ENCODE peak calls at places on chromosomes 4 and X, in nine cellular contexts. One of them, this sample, is unnamed.

GRCh38 chr4:39410415-39410814 is 3.7 kb downstream of the KLB start:
- DNase-seq in activated T-cell treated with anti-CD3 and anti-CD28 coated beads, Interleukin-2, amount 50 U/mL, for 72 hours: no peak
- DNase-seq in NCI-H1092: no peak
- DNase-seq in non-pigmented ciliary epithelial cell: no peak
- DNase-seq in GM12865: peak; percentile 3
- DNase-seq in ureter: peak; percentile 2
- DNase-seq in NCI-H345: no peak
- DNase-seq in GM23248: peak; percentile 36
- DNase-seq in CD4-positive, alpha-beta T cell: no peak
- DNase-seq in this sample: no peak

GRCh38 chrX:11481035-11481434 is 184.7 kb downstream of the ARHGAP6 start:
- DNase-seq in GM23248: no peak
- DNase-seq in NCI-H345: no peak
- DNase-seq in NCI-H1092: no peak
- DNase-seq in non-pigmented ciliary epithelial cell: no peak
- DNase-seq in activated T-cell treated with anti-CD3 and anti-CD28 coated beads, Interleukin-2, amount 50 U/mL, for 72 hours: no peak
- DNase-seq in CD4-positive, alpha-beta T cell: no peak
- DNase-seq in ureter: no peak
- DNase-seq in GM12865: no peak
- DNase-seq in this sample: no peak

GRCh38 chr4:184471872-184472539 is 2.3 kb downstream of the IRF2 start:
- DNase-seq in activated T-cell treated with anti-CD3 and anti-CD28 coated beads, Interleukin-2, amount 50 U/mL, for 72 hours: peak; percentile 22
- DNase-seq in non-pigmented ciliary epithelial cell: no peak
- DNase-seq in NCI-H1092: no peak
- DNase-seq in GM12865: peak; percentile 85
- DNase-seq in GM23248: peak; percentile 70
- DNase-seq in CD4-positive, alpha-beta T cell: no peak
- DNase-seq in ureter: no peak
- DNase-seq in NCI-H345: peak; percentile 18
- DNase-seq in this sample: peak; percentile 71

GRCh38 chr4:153204247-153205027 is at the start of gene TRIM2:
- DNase-seq in NCI-H1092: peak; percentile 25
- DNase-seq in non-pigmented ciliary epithelial cell: peak; percentile 57
- DNase-seq in GM23248: peak; percentile 66
- DNase-seq in CD4-positive, alpha-beta T cell: no peak
- DNase-seq in activated T-cell treated with anti-CD3 and anti-CD28 coated beads, Interleukin-2, amount 50 U/mL, for 72 hours: no peak
- DNase-seq in NCI-H345: peak; percentile 0
- DNase-seq in GM12865: no peak
- DNase-seq in ureter: peak; percentile 59
- DNase-seq in this sample: peak; percentile 96

GRCh38 chr4:116070283-116070682 is 956.9 kb upstream of the NDST4 start:
- DNase-seq in GM12865: no peak
- DNase-seq in GM23248: peak; percentile 4
- DNase-seq in CD4-positive, alpha-beta T cell: no peak
- DNase-seq in NCI-H1092: no peak
- DNase-seq in non-pigmented ciliary epithelial cell: peak; percentile 5
- DNase-seq in ureter: no peak
- DNase-seq in NCI-H345: no peak
- DNase-seq in activated T-cell treated with anti-CD3 and anti-CD28 coated beads, Interleukin-2, amount 50 U/mL, for 72 hours: no peak
- DNase-seq in this sample: no peak

GRCh38 chrX:119427024-119427794 is 28.1 kb downstream of the SLC25A43 start:
- DNase-seq in non-pigmented ciliary epithelial cell: peak; percentile 15
- DNase-seq in ureter: no peak
- DNase-seq in NCI-H1092: no peak
- DNase-seq in GM23248: peak; percentile 26
- DNase-seq in CD4-positive, alpha-beta T cell: no peak
- DNase-seq in GM12865: peak; percentile 70
- DNase-seq in NCI-H345: no peak
- DNase-seq in activated T-cell treated with anti-CD3 and anti-CD28 coated beads, Interleukin-2, amount 50 U/mL, for 72 hours: no peak
- DNase-seq in this sample: no peak

GRCh38 chr4:16617416-16617815 is 281.0 kb downstream of the LDB2 start:
- DNase-seq in NCI-H345: no peak
- DNase-seq in activated T-cell treated with anti-CD3 and anti-CD28 coated beads, Interleukin-2, amount 50 U/mL, for 72 hours: no peak
- DNase-seq in NCI-H1092: no peak
- DNase-seq in non-pigmented ciliary epithelial cell: no peak
- DNase-seq in GM12865: no peak
- DNase-seq in GM23248: peak; percentile 66
- DNase-seq in ureter: no peak
- DNase-seq in CD4-positive, alpha-beta T cell: no peak
- DNase-seq in this sample: no peak

GRCh38 chrX:13876652-13877051 is 59.8 kb upstream of the GPM6B start:
- DNase-seq in ureter: no peak
- DNase-seq in NCI-H1092: no peak
- DNase-seq in GM23248: peak; percentile 40
- DNase-seq in activated T-cell treated with anti-CD3 and anti-CD28 coated beads, Interleukin-2, amount 50 U/mL, for 72 hours: no peak
- DNase-seq in NCI-H345: no peak
- DNase-seq in non-pigmented ciliary epithelial cell: peak; percentile 28
- DNase-seq in CD4-positive, alpha-beta T cell: no peak
- DNase-seq in GM12865: no peak
- DNase-seq in this sample: no peak

GRCh38 chr4:186820371-186820990 is 96.8 kb upstream of the FAT1 start:
- DNase-seq in NCI-H1092: no peak
- DNase-seq in CD4-positive, alpha-beta T cell: no peak
- DNase-seq in activated T-cell treated with anti-CD3 and anti-CD28 coated beads, Interleukin-2, amount 50 U/mL, for 72 hours: no peak
- DNase-seq in GM12865: no peak
- DNase-seq in non-pigmented ciliary epithelial cell: no peak
- DNase-seq in NCI-H345: peak; percentile 18
- DNase-seq in ureter: peak; percentile 55
- DNase-seq in GM23248: peak; percentile 42
- DNase-seq in this sample: peak; percentile 59

GRCh38 chrX:131677655-131678628 is 134.1 kb downstream of the OR13H1 start:
- DNase-seq in GM12865: peak; percentile 37
- DNase-seq in NCI-H345: peak; percentile 20
- DNase-seq in ureter: no peak
- DNase-seq in GM23248: peak; percentile 41
- DNase-seq in NCI-H1092: no peak
- DNase-seq in CD4-positive, alpha-beta T cell: peak; percentile 20
- DNase-seq in activated T-cell treated with anti-CD3 and anti-CD28 coated beads, Interleukin-2, amount 50 U/mL, for 72 hours: peak; percentile 55
- DNase-seq in non-pigmented ciliary epithelial cell: no peak
- DNase-seq in this sample: peak; percentile 8

GRCh38 chr4:55154290-55154880 is 29.0 kb upstream of the KDR start:
- DNase-seq in NCI-H1092: no peak
- DNase-seq in activated T-cell treated with anti-CD3 and anti-CD28 coated beads, Interleukin-2, amount 50 U/mL, for 72 hours: no peak
- DNase-seq in ureter: no peak
- DNase-seq in CD4-positive, alpha-beta T cell: no peak
- DNase-seq in non-pigmented ciliary epithelial cell: no peak
- DNase-seq in GM23248: no peak
- DNase-seq in NCI-H345: no peak
- DNase-seq in GM12865: no peak
- DNase-seq in this sample: no peak

GRCh38 chr4:141660880-141661279 is 24.5 kb downstream of the IL15 start:
- DNase-seq in CD4-positive, alpha-beta T cell: no peak
- DNase-seq in GM23248: peak; percentile 51
- DNase-seq in activated T-cell treated with anti-CD3 and anti-CD28 coated beads, Interleukin-2, amount 50 U/mL, for 72 hours: no peak
- DNase-seq in ureter: no peak
- DNase-seq in non-pigmented ciliary epithelial cell: no peak
- DNase-seq in NCI-H1092: no peak
- DNase-seq in GM12865: no peak
- DNase-seq in NCI-H345: no peak
- DNase-seq in this sample: no peak

GRCh38 chr4:174422893-174423256 is 99.4 kb downstream of the HPGD start:
- DNase-seq in NCI-H1092: no peak
- DNase-seq in CD4-positive, alpha-beta T cell: no peak
- DNase-seq in NCI-H345: no peak
- DNase-seq in ureter: no peak
- DNase-seq in GM23248: no peak
- DNase-seq in GM12865: no peak
- DNase-seq in non-pigmented ciliary epithelial cell: no peak
- DNase-seq in activated T-cell treated with anti-CD3 and anti-CD28 coated beads, Interleukin-2, amount 50 U/mL, for 72 hours: no peak
- DNase-seq in this sample: no peak

GRCh38 chr4:22385615-22386014 is 130.3 kb downstream of the ADGRA3 start:
- DNase-seq in CD4-positive, alpha-beta T cell: no peak
- DNase-seq in GM23248: peak; percentile 68
- DNase-seq in NCI-H1092: no peak
- DNase-seq in ureter: no peak
- DNase-seq in activated T-cell treated with anti-CD3 and anti-CD28 coated beads, Interleukin-2, amount 50 U/mL, for 72 hours: no peak
- DNase-seq in GM12865: no peak
- DNase-seq in NCI-H345: no peak
- DNase-seq in non-pigmented ciliary epithelial cell: no peak
- DNase-seq in this sample: no peak

GRCh38 chr4:76703676-76704075 is 194.3 kb downstream of the SOWAHB start:
- DNase-seq in GM12865: no peak
- DNase-seq in GM23248: peak; percentile 38
- DNase-seq in non-pigmented ciliary epithelial cell: no peak
- DNase-seq in NCI-H1092: no peak
- DNase-seq in NCI-H345: no peak
- DNase-seq in ureter: no peak
- DNase-seq in CD4-positive, alpha-beta T cell: no peak
- DNase-seq in activated T-cell treated with anti-CD3 and anti-CD28 coated beads, Interleukin-2, amount 50 U/mL, for 72 hours: no peak
- DNase-seq in this sample: no peak

GRCh38 chr4:1725521-1725920 is 4.2 kb downstream of the TACC3 start:
- DNase-seq in GM23248: no peak
- DNase-seq in ureter: no peak
- DNase-seq in CD4-positive, alpha-beta T cell: no peak
- DNase-seq in GM12865: no peak
- DNase-seq in activated T-cell treated with anti-CD3 and anti-CD28 coated beads, Interleukin-2, amount 50 U/mL, for 72 hours: no peak
- DNase-seq in NCI-H1092: no peak
- DNase-seq in non-pigmented ciliary epithelial cell: no peak
- DNase-seq in NCI-H345: no peak
- DNase-seq in this sample: no peak

GRCh38 chr4:69092980-69093568 is 3.2 kb upstream of the UGT2B7 start:
- DNase-seq in ureter: no peak
- DNase-seq in activated T-cell treated with anti-CD3 and anti-CD28 coated beads, Interleukin-2, amount 50 U/mL, for 72 hours: no peak
- DNase-seq in GM23248: no peak
- DNase-seq in NCI-H345: no peak
- DNase-seq in CD4-positive, alpha-beta T cell: no peak
- DNase-seq in NCI-H1092: no peak
- DNase-seq in GM12865: no peak
- DNase-seq in non-pigmented ciliary epithelial cell: no peak
- DNase-seq in this sample: no peak

GRCh38 chrX:264634-265455 is 16.3 kb upstream of the PLCXD1 start:
- DNase-seq in non-pigmented ciliary epithelial cell: no peak
- DNase-seq in NCI-H1092: no peak
- DNase-seq in GM12865: no peak
- DNase-seq in ureter: peak; percentile 53
- DNase-seq in activated T-cell treated with anti-CD3 and anti-CD28 coated beads, Interleukin-2, amount 50 U/mL, for 72 hours: no peak
- DNase-seq in NCI-H345: no peak
- DNase-seq in CD4-positive, alpha-beta T cell: no peak
- DNase-seq in GM23248: peak; percentile 51
- DNase-seq in this sample: no peak

GRCh38 chr4:65383589-65384305 is 286.5 kb downstream of the EPHA5 start:
- DNase-seq in ureter: no peak
- DNase-seq in CD4-positive, alpha-beta T cell: no peak
- DNase-seq in NCI-H1092: no peak
- DNase-seq in activated T-cell treated with anti-CD3 and anti-CD28 coated beads, Interleukin-2, amount 50 U/mL, for 72 hours: no peak
- DNase-seq in non-pigmented ciliary epithelial cell: peak; percentile 38
- DNase-seq in GM23248: no peak
- DNase-seq in NCI-H345: no peak
- DNase-seq in GM12865: no peak
- DNase-seq in this sample: no peak

GRCh38 chr4:154569028-154569427 is 6.2 kb downstream of the FGB start:
- DNase-seq in NCI-H1092: no peak
- DNase-seq in NCI-H345: no peak
- DNase-seq in ureter: no peak
- DNase-seq in activated T-cell treated with anti-CD3 and anti-CD28 coated beads, Interleukin-2, amount 50 U/mL, for 72 hours: no peak
- DNase-seq in GM23248: no peak
- DNase-seq in GM12865: no peak
- DNase-seq in non-pigmented ciliary epithelial cell: no peak
- DNase-seq in CD4-positive, alpha-beta T cell: no peak
- DNase-seq in this sample: no peak

GRCh38 chr4:90540536-90540935 is 413.3 kb downstream of the CCSER1 start:
- DNase-seq in activated T-cell treated with anti-CD3 and anti-CD28 coated beads, Interleukin-2, amount 50 U/mL, for 72 hours: no peak
- DNase-seq in ureter: no peak
- DNase-seq in NCI-H345: no peak
- DNase-seq in GM12865: no peak
- DNase-seq in non-pigmented ciliary epithelial cell: no peak
- DNase-seq in GM23248: no peak
- DNase-seq in CD4-positive, alpha-beta T cell: no peak
- DNase-seq in NCI-H1092: no peak
- DNase-seq in this sample: no peak

GRCh38 chr4:80184053-80184790 is 13.1 kb upstream of the PRDM8 start:
- DNase-seq in ureter: peak; percentile 91
- DNase-seq in NCI-H1092: peak; percentile 18
- DNase-seq in non-pigmented ciliary epithelial cell: no peak
- DNase-seq in GM23248: peak; percentile 93
- DNase-seq in GM12865: peak; percentile 86
- DNase-seq in CD4-positive, alpha-beta T cell: peak; percentile 92
- DNase-seq in NCI-H345: peak; percentile 74
- DNase-seq in activated T-cell treated with anti-CD3 and anti-CD28 coated beads, Interleukin-2, amount 50 U/mL, for 72 hours: peak; percentile 93
- DNase-seq in this sample: peak; percentile 57

GRCh38 chr4:100517864-100518341 is at the start of gene EMCN:
- DNase-seq in non-pigmented ciliary epithelial cell: no peak
- DNase-seq in GM12865: no peak
- DNase-seq in NCI-H345: no peak
- DNase-seq in NCI-H1092: no peak
- DNase-seq in CD4-positive, alpha-beta T cell: no peak
- DNase-seq in activated T-cell treated with anti-CD3 and anti-CD28 coated beads, Interleukin-2, amount 50 U/mL, for 72 hours: no peak
- DNase-seq in ureter: no peak
- DNase-seq in GM23248: peak; percentile 3
- DNase-seq in this sample: no peak

GRCh38 chrX:81280148-81280547 is 78.2 kb downstream of the SH3BGRL start:
- DNase-seq in NCI-H1092: no peak
- DNase-seq in non-pigmented ciliary epithelial cell: no peak
- DNase-seq in CD4-positive, alpha-beta T cell: no peak
- DNase-seq in GM12865: no peak
- DNase-seq in GM23248: no peak
- DNase-seq in ureter: no peak
- DNase-seq in activated T-cell treated with anti-CD3 and anti-CD28 coated beads, Interleukin-2, amount 50 U/mL, for 72 hours: no peak
- DNase-seq in NCI-H345: no peak
- DNase-seq in this sample: no peak

GRCh38 chr4:1792832-1793495 is at the start of gene FGFR3:
- DNase-seq in activated T-cell treated with anti-CD3 and anti-CD28 coated beads, Interleukin-2, amount 50 U/mL, for 72 hours: peak; percentile 40
- DNase-seq in NCI-H345: peak; percentile 46
- DNase-seq in ureter: no peak
- DNase-seq in GM23248: peak; percentile 64
- DNase-seq in non-pigmented ciliary epithelial cell: no peak
- DNase-seq in CD4-positive, alpha-beta T cell: peak; percentile 17
- DNase-seq in NCI-H1092: no peak
- DNase-seq in GM12865: peak; percentile 22
- DNase-seq in this sample: peak; percentile 66

GRCh38 chr4:79864470-79865190 is 208.4 kb downstream of the ANTXR2 start:
- DNase-seq in non-pigmented ciliary epithelial cell: no peak
- DNase-seq in NCI-H1092: peak; percentile 43
- DNase-seq in GM23248: no peak
- DNase-seq in activated T-cell treated with anti-CD3 and anti-CD28 coated beads, Interleukin-2, amount 50 U/mL, for 72 hours: no peak
- DNase-seq in ureter: no peak
- DNase-seq in CD4-positive, alpha-beta T cell: no peak
- DNase-seq in NCI-H345: peak; percentile 68
- DNase-seq in GM12865: no peak
- DNase-seq in this sample: no peak

GRCh38 chr4:78779280-78779679 is 3.1 kb downstream of the BMP2K start:
- DNase-seq in ureter: no peak
- DNase-seq in CD4-positive, alpha-beta T cell: no peak
- DNase-seq in NCI-H345: no peak
- DNase-seq in activated T-cell treated with anti-CD3 and anti-CD28 coated beads, Interleukin-2, amount 50 U/mL, for 72 hours: no peak
- DNase-seq in GM12865: peak; percentile 52
- DNase-seq in non-pigmented ciliary epithelial cell: no peak
- DNase-seq in GM23248: peak; percentile 23
- DNase-seq in NCI-H1092: no peak
- DNase-seq in this sample: no peak

GRCh38 chr4:97646997-97647396 is 496.3 kb downstream of the STPG2 start:
- DNase-seq in GM12865: no peak
- DNase-seq in NCI-H345: no peak
- DNase-seq in NCI-H1092: no peak
- DNase-seq in activated T-cell treated with anti-CD3 and anti-CD28 coated beads, Interleukin-2, amount 50 U/mL, for 72 hours: no peak
- DNase-seq in GM23248: no peak
- DNase-seq in non-pigmented ciliary epithelial cell: peak; percentile 15
- DNase-seq in ureter: no peak
- DNase-seq in CD4-positive, alpha-beta T cell: no peak
- DNase-seq in this sample: no peak

GRCh38 chr4:22997358-22998224 is 304.9 kb downstream of the GBA3 start:
- DNase-seq in NCI-H1092: no peak
- DNase-seq in non-pigmented ciliary epithelial cell: no peak
- DNase-seq in activated T-cell treated with anti-CD3 and anti-CD28 coated beads, Interleukin-2, amount 50 U/mL, for 72 hours: no peak
- DNase-seq in NCI-H345: no peak
- DNase-seq in GM12865: no peak
- DNase-seq in CD4-positive, alpha-beta T cell: no peak
- DNase-seq in GM23248: no peak
- DNase-seq in ureter: no peak
- DNase-seq in this sample: no peak

GRCh38 chr4:83604315-83604714 is 68.4 kb downstream of the GPAT3 start:
- DNase-seq in non-pigmented ciliary epithelial cell: no peak
- DNase-seq in ureter: no peak
- DNase-seq in activated T-cell treated with anti-CD3 and anti-CD28 coated beads, Interleukin-2, amount 50 U/mL, for 72 hours: no peak
- DNase-seq in NCI-H345: no peak
- DNase-seq in GM12865: no peak
- DNase-seq in GM23248: no peak
- DNase-seq in CD4-positive, alpha-beta T cell: no peak
- DNase-seq in NCI-H1092: no peak
- DNase-seq in this sample: no peak

GRCh38 chr4:142706381-142706780 is 139.7 kb downstream of the INPP4B start:
- DNase-seq in GM12865: no peak
- DNase-seq in activated T-cell treated with anti-CD3 and anti-CD28 coated beads, Interleukin-2, amount 50 U/mL, for 72 hours: no peak
- DNase-seq in GM23248: no peak
- DNase-seq in ureter: no peak
- DNase-seq in non-pigmented ciliary epithelial cell: no peak
- DNase-seq in NCI-H345: no peak
- DNase-seq in CD4-positive, alpha-beta T cell: no peak
- DNase-seq in NCI-H1092: no peak
- DNase-seq in this sample: no peak

This sample was measured in small intestine.